ENCODE peak calls at places on chromosomes 11 and 22, in seven cellular contexts. O is HEK293T, W is HCT116, F is K562, X is H1, D is GM12878, Y is HepG2. E is an unnamed sample.

GRCh38 chr11:115930886-115931537 is 426.8 kb upstream of the CADM1 start:
- DNase-seq in F (no peak), D (no peak), W (no peak), X (no peak), Y (no peak), O (no peak), E (no peak)

GRCh38 chr11:63683133-63683991 is 2.1 kb downstream of the RTN3 start:
- DNase-seq in D (no peak), Y (no peak), X (no peak), O (no peak), W (no peak), F (peak; percentile 70), E (no peak)

GRCh38 chr11:70699294-70700221 is 301.2 kb downstream of the CTTN start:
- DNase-seq in D (no peak), O (no peak), F (peak; percentile 14), X (no peak), W (no peak), Y (peak; percentile 46), E (peak; percentile 59)

GRCh38 chr11:85718126-85718943 is 32.3 kb upstream of the CCDC89 start:
- DNase-seq in F (no peak), Y (no peak), X (no peak), W (no peak), D (no peak), O (no peak), E (no peak)

GRCh38 chr22:47777426-47777825 is 1015.0 kb downstream of the TBC1D22A start:
- DNase-seq in W (no peak), O (no peak), X (no peak), F (no peak), D (no peak), Y (no peak), E (no peak)

GRCh38 chr11:85171648-85172257 is 455.4 kb downstream of the DLG2 start:
- DNase-seq in O (no peak), F (no peak), W (no peak), X (no peak), D (no peak), Y (no peak), E (peak; percentile 9)

GRCh38 chr22:46421272-46421671 is 85.8 kb downstream of the TRMU start:
- DNase-seq in D (peak; percentile 35), O (no peak), F (no peak), W (no peak), Y (no peak), X (no peak), E (no peak)

GRCh38 chr11:117723625-117724024 is 73.4 kb downstream of the DSCAML1 start:
- DNase-seq in Y (no peak), D (no peak), O (no peak), F (no peak), W (no peak), X (no peak), E (no peak)

GRCh38 chr11:68011046-68011943 is 1.2 kb downstream of the ALDH3B1 start:
- DNase-seq in X (no peak), F (no peak), W (no peak), D (no peak), O (no peak), Y (no peak), E (no peak)

GRCh38 chr22:35076648-35077047 is 10.7 kb downstream of the ISX start:
- DNase-seq in Y (no peak), X (no peak), O (no peak), F (no peak), D (no peak), W (no peak), E (no peak)

GRCh38 chr11:112784323-112785073 is 176.7 kb upstream of the NCAM1 start:
- DNase-seq in X (no peak), F (no peak), W (no peak), Y (no peak), D (no peak), O (peak; percentile 49), E (no peak)

GRCh38 chr22:23903328-23903971 is 9.3 kb downstream of the MIF start:
- DNase-seq in W (no peak), O (no peak), Y (no peak), D (no peak), X (no peak), F (no peak), E (no peak)

GRCh38 chr11:114257621-114258558 is 38.3 kb upstream of the NNMT start:
- DNase-seq in Y (peak; percentile 64), O (no peak), D (no peak), W (no peak), F (no peak), X (peak; percentile 60), E (peak; percentile 34)

GRCh38 chr11:123518496-123519054 is 88.5 kb downstream of the GRAMD1B start:
- DNase-seq in W (no peak), O (no peak), Y (no peak), X (no peak), D (no peak), F (no peak), E (no peak)

GRCh38 chr22:20957691-20958440 is 9.2 kb upstream of the AIFM3 start:
- DNase-seq in W (no peak), D (no peak), O (no peak), F (no peak), X (peak; percentile 70), Y (no peak), E (peak; percentile 58)

GRCh38 chr22:19955241-19956128 is 13.9 kb upstream of the TXNRD2 start:
- DNase-seq in F (no peak), W (no peak), O (no peak), Y (no peak), X (no peak), D (no peak), E (no peak)
- TF ChIP-seq SP1 in F (no peak), W (no peak), O (no peak), Y (no peak), X (no peak), D (no peak), E (no peak)

GRCh38 chr11:1309498-1310314 is at the start of gene TOLLIP:
- DNase-seq in X (peak; percentile 98), F (peak; percentile 93), Y (peak; percentile 82), O (peak; percentile 100), D (peak; percentile 56), W (peak; percentile 74), E (peak; percentile 95)

GRCh38 chr11:1310315-1310687 is 869 bp upstream of the TOLLIP start:
- DNase-seq in X (no peak), D (no peak), W (no peak), Y (no peak), F (no peak), O (no peak), E (no peak)

GRCh38 chr11:1308745-1309497 is 511 bp downstream of the TOLLIP start:
- DNase-seq in X (no peak), Y (no peak), F (no peak), D (no peak), O (no peak), W (no peak), E (no peak)

GRCh38 chr11:1307998-1308744 is 1.3 kb downstream of the TOLLIP start:
- DNase-seq in D (no peak), W (no peak), Y (no peak), F (no peak), X (peak; percentile 20), O (no peak), E (no peak)

DNA sequence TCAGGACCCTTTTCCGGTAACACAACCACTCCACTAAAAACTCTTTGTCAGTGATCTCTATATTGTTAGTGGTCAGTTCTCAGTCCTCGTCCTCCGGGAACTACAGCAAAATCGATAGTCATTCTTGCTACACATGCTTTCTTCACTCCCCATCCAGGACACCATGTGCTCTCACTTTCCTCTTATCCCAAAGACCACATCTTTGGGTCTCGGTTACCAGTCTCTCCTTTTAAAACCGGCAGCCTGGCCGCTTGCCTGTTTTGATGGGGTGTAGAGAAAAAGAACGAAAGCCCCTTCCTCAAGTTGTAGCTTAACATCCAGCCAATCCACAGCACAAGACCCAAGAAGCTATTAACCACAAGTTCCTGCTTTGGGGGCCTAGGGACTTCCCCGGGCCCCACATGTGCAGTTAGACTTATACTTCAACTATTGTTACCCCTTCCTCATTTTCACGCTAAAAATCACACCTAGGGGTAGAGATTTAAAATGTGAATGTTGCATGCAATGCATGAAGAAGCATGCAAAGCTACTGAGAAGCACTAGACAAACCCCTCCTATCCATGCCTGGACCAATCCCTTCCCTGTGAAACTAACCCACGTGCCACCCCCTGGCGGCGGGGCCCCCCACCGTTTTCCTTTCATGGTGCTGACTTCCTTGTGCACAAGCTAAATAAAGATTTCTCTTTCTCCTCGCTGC is 1.5 kb upstream of the TOLLIP start:
- DNase-seq in W (no peak), O (no peak), X (peak; percentile 46), D (no peak), F (no peak), Y (no peak), E (no peak)
- TF ChIP-seq SP1 in W (no peak), O (no peak), X (no peak), D (no peak), F (no peak), Y (no peak), E (no peak)

GRCh38 chr11:47507868-47508594 is 44.9 kb downstream of the CELF1 start:
- DNase-seq in W (no peak), X (no peak), Y (no peak), F (no peak), D (no peak), O (no peak), E (no peak)

GRCh38 chr11:47506363-47506762 is 46.6 kb downstream of the CELF1 start:
- DNase-seq in O (no peak), W (no peak), X (no peak), Y (no peak), F (no peak), D (no peak), E (no peak)

GRCh38 chr11:47507016-47507631 is 45.8 kb downstream of the CELF1 start:
- DNase-seq in D (peak; percentile 50), O (no peak), X (no peak), W (no peak), Y (no peak), F (no peak), E (no peak)

GRCh38 chr11:47510231-47510630 is 42.7 kb downstream of the CELF1 start:
- DNase-seq in W (no peak), D (no peak), O (no peak), F (no peak), Y (no peak), X (no peak), E (no peak)

GRCh38 chr11:47508595-47509555 is 44.1 kb downstream of the CELF1 start:
- DNase-seq in W (no peak), F (no peak), X (no peak), O (no peak), D (no peak), Y (no peak), E (no peak)
- TF ChIP-seq SP1 in W (no peak), F (no peak), X (no peak), O (no peak), D (no peak), Y (no peak), E (no peak)

GRCh38 chr22:43157874-43158546 is 6.7 kb downstream of the TSPO start:
- DNase-seq in X (no peak), Y (no peak), W (no peak), F (no peak), O (no peak), D (no peak), E (no peak)

GRCh38 chr22:43162412-43163150 is 11.2 kb downstream of the TSPO start:
- DNase-seq in X (no peak), O (no peak), D (no peak), F (no peak), W (no peak), Y (no peak), E (no peak)

GRCh38 chr22:43160497-43161126 is 9.3 kb downstream of the TSPO start:
- DNase-seq in W (no peak), O (no peak), D (no peak), F (no peak), Y (no peak), X (no peak), E (no peak)

GRCh38 chr22:43158778-43159483 is 7.6 kb downstream of the TSPO start:
- DNase-seq in D (no peak), O (no peak), F (no peak), W (no peak), X (no peak), Y (no peak), E (no peak)

GRCh38 chr22:43159484-43160178 is 8.3 kb downstream of the TSPO start:
- DNase-seq in D (no peak), Y (no peak), W (no peak), F (no peak), X (peak; percentile 77), O (peak; percentile 69), E (peak; percentile 69)
- TF ChIP-seq SP1 in D (no peak), Y (no peak), W (no peak), F (no peak), X (no peak), O (no peak), E (no peak)